ENCODE peak calls at places on chromosomes 11 and 22, in ten cellular contexts. One of them, this sample, is unnamed.
A peak's percentile ranks its signal among the peaks of the same experiment; 100 is the strongest.

GRCh38 chr11:12812849-12813248 is 138.6 kb downstream of the TEAD1 start:
- DNase-seq in amniotic stem cell: no peak
- DNase-seq in effector CD4-positive, alpha-beta T cell: no peak
- DNase-seq in activated CD4-positive, alpha-beta T cell treated with anti-CD3 and anti-CD28 coated beads, Interleukin-2, amount 50 U/mL, for 48 hours: no peak
- DNase-seq in NCI-H1105 treated with DMSO at 0.1 percent for 48 hours: no peak
- DNase-seq in germinal center: no peak
- DNase-seq in T-helper 1 cell: no peak
- DNase-seq in myocyte: no peak
- DNase-seq in right cardiac atrium: no peak
- DNase-seq in tibial nerve: no peak
- DNase-seq in this sample: no peak

GRCh38 chr11:1920909-1921575 is 1.5 kb downstream of the TNNT3 start:
- DNase-seq in amniotic stem cell: no peak
- DNase-seq in effector CD4-positive, alpha-beta T cell: no peak
- DNase-seq in activated CD4-positive, alpha-beta T cell treated with anti-CD3 and anti-CD28 coated beads, Interleukin-2, amount 50 U/mL, for 48 hours: no peak
- DNase-seq in NCI-H1105 treated with DMSO at 0.1 percent for 48 hours: no peak
- DNase-seq in germinal center: no peak
- DNase-seq in T-helper 1 cell: no peak
- DNase-seq in myocyte: peak; percentile 97
- DNase-seq in right cardiac atrium: no peak
- DNase-seq in tibial nerve: no peak
- DNase-seq in this sample: no peak

GRCh38 chr11:45687836-45688235 is 22.4 kb upstream of the CHST1 start:
- DNase-seq in amniotic stem cell: no peak
- DNase-seq in effector CD4-positive, alpha-beta T cell: no peak
- DNase-seq in activated CD4-positive, alpha-beta T cell treated with anti-CD3 and anti-CD28 coated beads, Interleukin-2, amount 50 U/mL, for 48 hours: no peak
- DNase-seq in NCI-H1105 treated with DMSO at 0.1 percent for 48 hours: no peak
- DNase-seq in germinal center: no peak
- DNase-seq in T-helper 1 cell: no peak
- DNase-seq in myocyte: no peak
- DNase-seq in right cardiac atrium: no peak
- DNase-seq in tibial nerve: no peak
- DNase-seq in this sample: no peak

GRCh38 chr11:9459573-9460321 is 1.1 kb upstream of the ZNF143 start:
- DNase-seq in amniotic stem cell: no peak
- DNase-seq in effector CD4-positive, alpha-beta T cell: peak; percentile 5
- DNase-seq in activated CD4-positive, alpha-beta T cell treated with anti-CD3 and anti-CD28 coated beads, Interleukin-2, amount 50 U/mL, for 48 hours: peak; percentile 38
- DNase-seq in NCI-H1105 treated with DMSO at 0.1 percent for 48 hours: peak; percentile 51
- DNase-seq in germinal center: peak; percentile 6
- DNase-seq in T-helper 1 cell: peak; percentile 6
- DNase-seq in myocyte: peak; percentile 82
- DNase-seq in right cardiac atrium: peak; percentile 61
- DNase-seq in tibial nerve: peak; percentile 35
- DNase-seq in this sample: no peak

GRCh38 chr11:1832181-1832988 is 2.4 kb upstream of the SYT8 start:
- DNase-seq in amniotic stem cell: no peak
- DNase-seq in effector CD4-positive, alpha-beta T cell: peak; percentile 69
- DNase-seq in activated CD4-positive, alpha-beta T cell treated with anti-CD3 and anti-CD28 coated beads, Interleukin-2, amount 50 U/mL, for 48 hours: peak; percentile 64
- DNase-seq in NCI-H1105 treated with DMSO at 0.1 percent for 48 hours: peak; percentile 52
- DNase-seq in germinal center: peak; percentile 80
- DNase-seq in T-helper 1 cell: peak; percentile 56
- DNase-seq in myocyte: no peak
- DNase-seq in right cardiac atrium: peak; percentile 56
- DNase-seq in tibial nerve: no peak
- DNase-seq in this sample: no peak

GRCh38 chr22:31626427-31627150 is 35.4 kb downstream of the PISD start:
- DNase-seq in amniotic stem cell: no peak
- DNase-seq in effector CD4-positive, alpha-beta T cell: no peak
- DNase-seq in activated CD4-positive, alpha-beta T cell treated with anti-CD3 and anti-CD28 coated beads, Interleukin-2, amount 50 U/mL, for 48 hours: no peak
- DNase-seq in NCI-H1105 treated with DMSO at 0.1 percent for 48 hours: no peak
- DNase-seq in germinal center: no peak
- DNase-seq in T-helper 1 cell: no peak
- DNase-seq in myocyte: no peak
- DNase-seq in right cardiac atrium: peak; percentile 74
- DNase-seq in tibial nerve: no peak
- DNase-seq in this sample: no peak

GRCh38 chr11:81644239-81644840 is 1089.3 kb downstream of the FAM181B start:
- DNase-seq in amniotic stem cell: no peak
- DNase-seq in effector CD4-positive, alpha-beta T cell: no peak
- DNase-seq in activated CD4-positive, alpha-beta T cell treated with anti-CD3 and anti-CD28 coated beads, Interleukin-2, amount 50 U/mL, for 48 hours: peak; percentile 4
- DNase-seq in NCI-H1105 treated with DMSO at 0.1 percent for 48 hours: peak; percentile 98
- DNase-seq in germinal center: peak; percentile 25
- DNase-seq in T-helper 1 cell: no peak
- DNase-seq in myocyte: no peak
- DNase-seq in right cardiac atrium: no peak
- DNase-seq in tibial nerve: no peak
- DNase-seq in this sample: no peak

GRCh38 chr11:76030286-76030685 is 176.0 kb downstream of the WNT11 start:
- DNase-seq in amniotic stem cell: peak; percentile 43
- DNase-seq in effector CD4-positive, alpha-beta T cell: no peak
- DNase-seq in activated CD4-positive, alpha-beta T cell treated with anti-CD3 and anti-CD28 coated beads, Interleukin-2, amount 50 U/mL, for 48 hours: no peak
- DNase-seq in NCI-H1105 treated with DMSO at 0.1 percent for 48 hours: no peak
- DNase-seq in germinal center: no peak
- DNase-seq in T-helper 1 cell: no peak
- DNase-seq in myocyte: peak; percentile 44
- DNase-seq in right cardiac atrium: no peak
- DNase-seq in tibial nerve: no peak
- DNase-seq in this sample: no peak

GRCh38 chr11:102036757-102037156 is 10.5 kb upstream of the CFAP300 start:
- DNase-seq in amniotic stem cell: no peak
- DNase-seq in effector CD4-positive, alpha-beta T cell: no peak
- DNase-seq in activated CD4-positive, alpha-beta T cell treated with anti-CD3 and anti-CD28 coated beads, Interleukin-2, amount 50 U/mL, for 48 hours: no peak
- DNase-seq in NCI-H1105 treated with DMSO at 0.1 percent for 48 hours: no peak
- DNase-seq in germinal center: no peak
- DNase-seq in T-helper 1 cell: no peak
- DNase-seq in myocyte: no peak
- DNase-seq in right cardiac atrium: no peak
- DNase-seq in tibial nerve: no peak
- DNase-seq in this sample: no peak

GRCh38 chr11:80593981-80594380 is 1153.2 kb upstream of the TENM4 start:
- DNase-seq in amniotic stem cell: no peak
- DNase-seq in effector CD4-positive, alpha-beta T cell: no peak
- DNase-seq in activated CD4-positive, alpha-beta T cell treated with anti-CD3 and anti-CD28 coated beads, Interleukin-2, amount 50 U/mL, for 48 hours: no peak
- DNase-seq in NCI-H1105 treated with DMSO at 0.1 percent for 48 hours: peak; percentile 25
- DNase-seq in germinal center: no peak
- DNase-seq in T-helper 1 cell: no peak
- DNase-seq in myocyte: no peak
- DNase-seq in right cardiac atrium: no peak
- DNase-seq in tibial nerve: no peak
- DNase-seq in this sample: no peak

GRCh38 chr11:133916790-133917440 is 39.9 kb downstream of the IGSF9B start:
- DNase-seq in amniotic stem cell: no peak
- DNase-seq in effector CD4-positive, alpha-beta T cell: no peak
- DNase-seq in activated CD4-positive, alpha-beta T cell treated with anti-CD3 and anti-CD28 coated beads, Interleukin-2, amount 50 U/mL, for 48 hours: no peak
- DNase-seq in NCI-H1105 treated with DMSO at 0.1 percent for 48 hours: no peak
- DNase-seq in germinal center: no peak
- DNase-seq in T-helper 1 cell: no peak
- DNase-seq in myocyte: no peak
- DNase-seq in right cardiac atrium: no peak
- DNase-seq in tibial nerve: no peak
- DNase-seq in this sample: no peak

GRCh38 chr11:65132988-65133700 is 1.2 kb downstream of the SYVN1 start:
- DNase-seq in amniotic stem cell: no peak
- DNase-seq in effector CD4-positive, alpha-beta T cell: no peak
- DNase-seq in activated CD4-positive, alpha-beta T cell treated with anti-CD3 and anti-CD28 coated beads, Interleukin-2, amount 50 U/mL, for 48 hours: peak; percentile 79
- DNase-seq in NCI-H1105 treated with DMSO at 0.1 percent for 48 hours: peak; percentile 29
- DNase-seq in germinal center: peak; percentile 84
- DNase-seq in T-helper 1 cell: peak; percentile 41
- DNase-seq in myocyte: no peak
- DNase-seq in right cardiac atrium: peak; percentile 30
- DNase-seq in tibial nerve: no peak
- DNase-seq in this sample: no peak

GRCh38 chr11:64766881-64767280 is 7.1 kb upstream of the PYGM start:
- DNase-seq in amniotic stem cell: no peak
- DNase-seq in effector CD4-positive, alpha-beta T cell: no peak
- DNase-seq in activated CD4-positive, alpha-beta T cell treated with anti-CD3 and anti-CD28 coated beads, Interleukin-2, amount 50 U/mL, for 48 hours: no peak
- DNase-seq in NCI-H1105 treated with DMSO at 0.1 percent for 48 hours: no peak
- DNase-seq in germinal center: no peak
- DNase-seq in T-helper 1 cell: no peak
- DNase-seq in myocyte: no peak
- DNase-seq in right cardiac atrium: peak; percentile 17
- DNase-seq in tibial nerve: no peak
- DNase-seq in this sample: no peak

GRCh38 chr22:26846645-26847044 is 189.3 kb downstream of the MIAT start:
- DNase-seq in amniotic stem cell: no peak
- DNase-seq in effector CD4-positive, alpha-beta T cell: no peak
- DNase-seq in activated CD4-positive, alpha-beta T cell treated with anti-CD3 and anti-CD28 coated beads, Interleukin-2, amount 50 U/mL, for 48 hours: no peak
- DNase-seq in NCI-H1105 treated with DMSO at 0.1 percent for 48 hours: no peak
- DNase-seq in germinal center: no peak
- DNase-seq in T-helper 1 cell: no peak
- DNase-seq in myocyte: peak; percentile 7
- DNase-seq in right cardiac atrium: no peak
- DNase-seq in tibial nerve: no peak
- DNase-seq in this sample: no peak

GRCh38 chr22:48952256-48953102 is 875.2 kb downstream of the BRD1 start:
- DNase-seq in amniotic stem cell: no peak
- DNase-seq in effector CD4-positive, alpha-beta T cell: no peak
- DNase-seq in activated CD4-positive, alpha-beta T cell treated with anti-CD3 and anti-CD28 coated beads, Interleukin-2, amount 50 U/mL, for 48 hours: no peak
- DNase-seq in NCI-H1105 treated with DMSO at 0.1 percent for 48 hours: no peak
- DNase-seq in germinal center: no peak
- DNase-seq in T-helper 1 cell: no peak
- DNase-seq in myocyte: no peak
- DNase-seq in right cardiac atrium: no peak
- DNase-seq in tibial nerve: no peak
- DNase-seq in this sample: peak; percentile 58

GRCh38 chr11:30876656-30877371 is 290.7 kb upstream of the MPPED2 start:
- DNase-seq in amniotic stem cell: no peak
- DNase-seq in effector CD4-positive, alpha-beta T cell: no peak
- DNase-seq in activated CD4-positive, alpha-beta T cell treated with anti-CD3 and anti-CD28 coated beads, Interleukin-2, amount 50 U/mL, for 48 hours: no peak
- DNase-seq in NCI-H1105 treated with DMSO at 0.1 percent for 48 hours: no peak
- DNase-seq in germinal center: no peak
- DNase-seq in T-helper 1 cell: no peak
- DNase-seq in myocyte: peak; percentile 28
- DNase-seq in right cardiac atrium: peak; percentile 48
- DNase-seq in tibial nerve: no peak
- DNase-seq in this sample: no peak

GRCh38 chr11:59756496-59756840 is 1.3 kb downstream of the STX3 start:
- DNase-seq in amniotic stem cell: no peak
- DNase-seq in effector CD4-positive, alpha-beta T cell: no peak
- DNase-seq in activated CD4-positive, alpha-beta T cell treated with anti-CD3 and anti-CD28 coated beads, Interleukin-2, amount 50 U/mL, for 48 hours: no peak
- DNase-seq in NCI-H1105 treated with DMSO at 0.1 percent for 48 hours: no peak
- DNase-seq in germinal center: no peak
- DNase-seq in T-helper 1 cell: no peak
- DNase-seq in myocyte: no peak
- DNase-seq in right cardiac atrium: no peak
- DNase-seq in tibial nerve: no peak
- DNase-seq in this sample: no peak

GRCh38 chr11:128604723-128605122 is 17.4 kb upstream of the ETS1 start:
- DNase-seq in amniotic stem cell: no peak
- DNase-seq in effector CD4-positive, alpha-beta T cell: no peak
- DNase-seq in activated CD4-positive, alpha-beta T cell treated with anti-CD3 and anti-CD28 coated beads, Interleukin-2, amount 50 U/mL, for 48 hours: no peak
- DNase-seq in NCI-H1105 treated with DMSO at 0.1 percent for 48 hours: no peak
- DNase-seq in germinal center: no peak
- DNase-seq in T-helper 1 cell: no peak
- DNase-seq in myocyte: peak; percentile 23
- DNase-seq in right cardiac atrium: no peak
- DNase-seq in tibial nerve: no peak
- DNase-seq in this sample: no peak

GRCh38 chr11:7574491-7575129 is 60.8 kb downstream of the PPFIBP2 start:
- DNase-seq in amniotic stem cell: no peak
- DNase-seq in effector CD4-positive, alpha-beta T cell: no peak
- DNase-seq in activated CD4-positive, alpha-beta T cell treated with anti-CD3 and anti-CD28 coated beads, Interleukin-2, amount 50 U/mL, for 48 hours: no peak
- DNase-seq in NCI-H1105 treated with DMSO at 0.1 percent for 48 hours: no peak
- DNase-seq in germinal center: no peak
- DNase-seq in T-helper 1 cell: no peak
- DNase-seq in myocyte: no peak
- DNase-seq in right cardiac atrium: no peak
- DNase-seq in tibial nerve: no peak
- DNase-seq in this sample: no peak

GRCh38 chr11:23555085-23555484 is 694.8 kb upstream of the CCDC179 start:
- DNase-seq in amniotic stem cell: no peak
- DNase-seq in effector CD4-positive, alpha-beta T cell: no peak
- DNase-seq in activated CD4-positive, alpha-beta T cell treated with anti-CD3 and anti-CD28 coated beads, Interleukin-2, amount 50 U/mL, for 48 hours: no peak
- DNase-seq in NCI-H1105 treated with DMSO at 0.1 percent for 48 hours: no peak
- DNase-seq in germinal center: no peak
- DNase-seq in T-helper 1 cell: no peak
- DNase-seq in myocyte: peak; percentile 52
- DNase-seq in right cardiac atrium: no peak
- DNase-seq in tibial nerve: no peak
- DNase-seq in this sample: no peak

GRCh38 chr11:111801135-111801534 is 34.9 kb upstream of the PPP2R1B start:
- DNase-seq in amniotic stem cell: no peak
- DNase-seq in effector CD4-positive, alpha-beta T cell: no peak
- DNase-seq in activated CD4-positive, alpha-beta T cell treated with anti-CD3 and anti-CD28 coated beads, Interleukin-2, amount 50 U/mL, for 48 hours: no peak
- DNase-seq in NCI-H1105 treated with DMSO at 0.1 percent for 48 hours: no peak
- DNase-seq in germinal center: no peak
- DNase-seq in T-helper 1 cell: no peak
- DNase-seq in myocyte: no peak
- DNase-seq in right cardiac atrium: no peak
- DNase-seq in tibial nerve: no peak
- DNase-seq in this sample: no peak

GRCh38 chr11:74678591-74679512 is 52.4 kb downstream of the CHRDL2 start:
- DNase-seq in amniotic stem cell: no peak
- DNase-seq in effector CD4-positive, alpha-beta T cell: no peak
- DNase-seq in activated CD4-positive, alpha-beta T cell treated with anti-CD3 and anti-CD28 coated beads, Interleukin-2, amount 50 U/mL, for 48 hours: no peak
- DNase-seq in NCI-H1105 treated with DMSO at 0.1 percent for 48 hours: no peak
- DNase-seq in germinal center: no peak
- DNase-seq in T-helper 1 cell: no peak
- DNase-seq in myocyte: no peak
- DNase-seq in right cardiac atrium: peak; percentile 69
- DNase-seq in tibial nerve: no peak
- DNase-seq in this sample: peak; percentile 24

GRCh38 chr11:38448284-38448683 is 1850.2 kb upstream of the RAG2 start:
- DNase-seq in amniotic stem cell: no peak
- DNase-seq in effector CD4-positive, alpha-beta T cell: no peak
- DNase-seq in activated CD4-positive, alpha-beta T cell treated with anti-CD3 and anti-CD28 coated beads, Interleukin-2, amount 50 U/mL, for 48 hours: no peak
- DNase-seq in NCI-H1105 treated with DMSO at 0.1 percent for 48 hours: peak; percentile 42
- DNase-seq in germinal center: no peak
- DNase-seq in T-helper 1 cell: no peak
- DNase-seq in myocyte: peak; percentile 25
- DNase-seq in right cardiac atrium: peak; percentile 45
- DNase-seq in tibial nerve: no peak
- DNase-seq in this sample: no peak

GRCh38 chr11:64007629-64008282 is 21.5 kb downstream of the OTUB1 start:
- DNase-seq in amniotic stem cell: no peak
- DNase-seq in effector CD4-positive, alpha-beta T cell: no peak
- DNase-seq in activated CD4-positive, alpha-beta T cell treated with anti-CD3 and anti-CD28 coated beads, Interleukin-2, amount 50 U/mL, for 48 hours: no peak
- DNase-seq in NCI-H1105 treated with DMSO at 0.1 percent for 48 hours: peak; percentile 21
- DNase-seq in germinal center: no peak
- DNase-seq in T-helper 1 cell: no peak
- DNase-seq in myocyte: peak; percentile 73
- DNase-seq in right cardiac atrium: peak; percentile 89
- DNase-seq in tibial nerve: peak; percentile 65
- DNase-seq in this sample: peak; percentile 83

GRCh38 chr11:2825886-2826678 is 59.5 kb downstream of the CDKN1C start:
- DNase-seq in amniotic stem cell: peak; percentile 83
- DNase-seq in effector CD4-positive, alpha-beta T cell: no peak
- DNase-seq in activated CD4-positive, alpha-beta T cell treated with anti-CD3 and anti-CD28 coated beads, Interleukin-2, amount 50 U/mL, for 48 hours: no peak
- DNase-seq in NCI-H1105 treated with DMSO at 0.1 percent for 48 hours: no peak
- DNase-seq in germinal center: no peak
- DNase-seq in T-helper 1 cell: no peak
- DNase-seq in myocyte: peak; percentile 94
- DNase-seq in right cardiac atrium: peak; percentile 77
- DNase-seq in tibial nerve: peak; percentile 81
- DNase-seq in this sample: no peak

GRCh38 chr22:49685116-49685515 is 142.6 kb downstream of the BRD1 start:
- DNase-seq in amniotic stem cell: no peak
- DNase-seq in effector CD4-positive, alpha-beta T cell: no peak
- DNase-seq in activated CD4-positive, alpha-beta T cell treated with anti-CD3 and anti-CD28 coated beads, Interleukin-2, amount 50 U/mL, for 48 hours: no peak
- DNase-seq in NCI-H1105 treated with DMSO at 0.1 percent for 48 hours: no peak
- DNase-seq in germinal center: no peak
- DNase-seq in T-helper 1 cell: no peak
- DNase-seq in myocyte: no peak
- DNase-seq in right cardiac atrium: no peak
- DNase-seq in tibial nerve: no peak
- DNase-seq in this sample: peak; percentile 31

GRCh38 chr11:43575931-43576833 is 104.4 kb upstream of the HSD17B12 start:
- DNase-seq in amniotic stem cell: no peak
- DNase-seq in effector CD4-positive, alpha-beta T cell: no peak
- DNase-seq in activated CD4-positive, alpha-beta T cell treated with anti-CD3 and anti-CD28 coated beads, Interleukin-2, amount 50 U/mL, for 48 hours: no peak
- DNase-seq in NCI-H1105 treated with DMSO at 0.1 percent for 48 hours: peak; percentile 15
- DNase-seq in germinal center: no peak
- DNase-seq in T-helper 1 cell: no peak
- DNase-seq in myocyte: peak; percentile 57
- DNase-seq in right cardiac atrium: no peak
- DNase-seq in tibial nerve: no peak
- DNase-seq in this sample: no peak

GRCh38 chr22:31646186-31647019 is 15.6 kb downstream of the PISD start:
- DNase-seq in amniotic stem cell: no peak
- DNase-seq in effector CD4-positive, alpha-beta T cell: no peak
- DNase-seq in activated CD4-positive, alpha-beta T cell treated with anti-CD3 and anti-CD28 coated beads, Interleukin-2, amount 50 U/mL, for 48 hours: peak; percentile 41
- DNase-seq in NCI-H1105 treated with DMSO at 0.1 percent for 48 hours: no peak
- DNase-seq in germinal center: no peak
- DNase-seq in T-helper 1 cell: no peak
- DNase-seq in myocyte: peak; percentile 52
- DNase-seq in right cardiac atrium: no peak
- DNase-seq in tibial nerve: no peak
- DNase-seq in this sample: no peak